ENCODE peak calls at places on chromosomes 3 and 15, in eight cellular contexts. I is activated B cell treated with CpG ODN at 0.5 μM for 24 hours, V is right lobe of liver, D is lower lobe of right lung, Q is uterus, T is transverse colon, U is neural progenitor cell, E is neural crest cell. N is an unnamed sample.

GRCh38 chr3:170999737-171000242 is 26.7 kb downstream of the SLC2A2 start:
- DNase-seq in I (no peak), V (no peak), D (no peak), Q (peak; percentile 26), T (peak; percentile 49), U (no peak), E (no peak), N (no peak)

GRCh38 chr3:8596706-8597514 is 47.7 kb downstream of the SSUH2 start:
- DNase-seq in I (no peak), V (no peak), D (no peak), Q (no peak), T (no peak), U (no peak), E (no peak), N (no peak)

GRCh38 chr15:33710746-33711145 is 257.6 kb upstream of the CHRM5 start:
- DNase-seq in I (no peak), V (no peak), D (no peak), Q (no peak), T (no peak), U (no peak), E (no peak), N (no peak)

GRCh38 chr15:84079885-84080777 is 155.4 kb upstream of the GOLGA6L4 start:
- DNase-seq in I (peak; percentile 18), V (peak; percentile 56), D (peak; percentile 59), Q (peak; percentile 12), T (peak; percentile 9), U (peak; percentile 84), E (peak; percentile 45), N (no peak)

GRCh38 chr3:112140584-112140983 is 7.5 kb upstream of the GCSAM start:
- DNase-seq in I (no peak), V (no peak), D (no peak), Q (no peak), T (no peak), U (no peak), E (no peak), N (no peak)

GRCh38 chr3:108983051-108983450 is 29.4 kb upstream of the GUCA1C start:
- DNase-seq in I (no peak), V (no peak), D (no peak), Q (no peak), T (no peak), U (no peak), E (no peak), N (no peak)

GRCh38 chr3:170725285-170725731 is 139.4 kb upstream of the SLC7A14 start:
- DNase-seq in I (no peak), V (no peak), D (no peak), Q (peak; percentile 31), T (no peak), U (no peak), E (no peak), N (no peak)

GRCh38 chr3:8962226-8962861 is 928 bp downstream of the RAD18 start:
- DNase-seq in I (no peak), V (no peak), D (no peak), Q (no peak), T (no peak), U (no peak), E (no peak), N (no peak)

GRCh38 chr3:134028486-134029255 is 1.1 kb downstream of the SLCO2A1 start:
- DNase-seq in I (no peak), V (no peak), D (no peak), Q (no peak), T (no peak), U (peak; percentile 16), E (no peak), N (no peak)

GRCh38 chr15:71448688-71449114 is 333.4 kb downstream of the THSD4 start:
- DNase-seq in I (no peak), V (no peak), D (no peak), Q (peak; percentile 61), T (peak; percentile 22), U (peak; percentile 71), E (peak; percentile 67), N (no peak)
- TF ChIP-seq CTCF in I (no peak), V (peak; percentile 92), D (peak; percentile 88), Q (peak; percentile 97), T (peak; percentile 76), U (peak; percentile 90), E (peak; percentile 90), N (peak; percentile 87)

GRCh38 chr15:50879016-50879415 is 29.5 kb upstream of the AP4E1 start:
- DNase-seq in I (no peak), V (no peak), D (no peak), Q (no peak), T (no peak), U (no peak), E (no peak), N (no peak)

GRCh38 chr15:50876989-50877360 is 31.5 kb upstream of the AP4E1 start:
- DNase-seq in I (peak; percentile 27), V (no peak), D (no peak), Q (peak; percentile 75), T (peak; percentile 81), U (peak; percentile 87), E (peak; percentile 91), N (peak; percentile 64)

GRCh38 chr15:50873935-50874353 is 34.5 kb upstream of the AP4E1 start:
- DNase-seq in I (no peak), V (no peak), D (no peak), Q (no peak), T (no peak), U (no peak), E (no peak), N (no peak)

GRCh38 chr15:50872832-50873231 is 35.7 kb upstream of the AP4E1 start:
- DNase-seq in I (no peak), V (no peak), D (no peak), Q (no peak), T (no peak), U (no peak), E (no peak), N (no peak)

GRCh38 chr15:50876260-50876988 is 32.1 kb upstream of the AP4E1 start:
- DNase-seq in I (no peak), V (no peak), D (no peak), Q (no peak), T (peak; percentile 62), U (no peak), E (no peak), N (no peak)
- TF ChIP-seq CTCF in I (no peak), V (no peak), D (no peak), Q (no peak), T (no peak), U (no peak), E (no peak), N (no peak)

GRCh38 chr15:36771826-36772225 is 192.4 kb downstream of the CDIN1 start:
- DNase-seq in I (no peak), V (no peak), D (no peak), Q (no peak), T (no peak), U (no peak), E (no peak), N (no peak)
- TF ChIP-seq CTCF in I (no peak), V (no peak), D (no peak), Q (no peak), T (no peak), U (no peak), E (no peak), N (no peak)

GRCh38 chr3:124243253-124243859 is 251.4 kb upstream of the ROPN1 start:
- DNase-seq in I (no peak), V (no peak), D (no peak), Q (no peak), T (no peak), U (no peak), E (no peak), N (no peak)

GRCh38 chr3:124246366-124246765 is 254.4 kb upstream of the ROPN1 start:
- DNase-seq in I (no peak), V (no peak), D (no peak), Q (no peak), T (no peak), U (no peak), E (no peak), N (no peak)

GRCh38 chr3:124248471-124249028 is 256.6 kb upstream of the ROPN1 start:
- DNase-seq in I (no peak), V (peak; percentile 74), D (no peak), Q (peak; percentile 73), T (peak; percentile 82), U (no peak), E (no peak), N (no peak)

GRCh38 chr3:124250053-124250452 is 258.1 kb upstream of the ROPN1 start:
- DNase-seq in I (no peak), V (no peak), D (no peak), Q (no peak), T (no peak), U (no peak), E (no peak), N (no peak)

GRCh38 chr3:124246949-124247348 is 255.0 kb upstream of the ROPN1 start:
- DNase-seq in I (no peak), V (no peak), D (no peak), Q (no peak), T (peak; percentile 19), U (peak; percentile 40), E (no peak), N (no peak)
- TF ChIP-seq CTCF in I (no peak), V (peak; percentile 64), D (peak; percentile 27), Q (peak; percentile 18), T (peak; percentile 24), U (peak; percentile 70), E (peak; percentile 57), N (no peak)

DNA sequence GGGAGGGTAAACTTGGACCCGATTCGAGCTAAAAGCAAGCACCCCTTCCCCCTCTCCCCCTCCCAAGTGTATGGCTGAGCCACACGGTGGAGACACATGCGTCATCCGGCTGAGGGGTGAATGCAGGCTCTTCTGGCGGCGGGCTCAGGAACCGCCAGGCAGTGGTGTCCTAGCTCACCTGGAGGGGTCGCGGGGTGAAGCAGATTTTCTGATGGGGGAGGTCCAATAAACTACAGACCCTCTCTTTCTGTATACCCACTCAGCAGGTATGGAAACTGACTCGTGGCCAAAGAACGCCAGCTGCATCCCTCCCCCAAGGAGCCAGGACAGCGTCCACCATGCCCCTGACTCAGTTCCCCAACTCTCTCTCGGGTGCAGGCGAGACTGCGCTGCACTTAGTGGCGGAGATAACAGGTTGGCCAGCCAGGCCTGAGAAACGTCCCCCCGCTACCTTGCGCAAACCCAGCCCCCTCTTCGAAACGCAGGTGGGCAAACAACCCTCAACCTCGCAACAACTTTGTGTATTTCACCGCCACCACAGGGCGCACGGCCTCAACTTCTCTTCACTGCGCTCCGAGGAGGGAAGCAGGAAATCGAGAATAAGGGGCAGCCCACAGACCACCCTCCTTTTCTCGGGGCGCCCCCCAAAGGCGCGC is 1.3 kb downstream of the MAGI1 start:
- DNase-seq in I (no peak), V (peak; percentile 74), D (peak; percentile 71), Q (peak; percentile 37), T (peak; percentile 60), U (peak; percentile 74), E (peak; percentile 11), N (no peak)
- TF ChIP-seq CTCF in I (no peak), V (peak; percentile 20), D (peak; percentile 27), Q (peak; percentile 29), T (peak; percentile 34), U (no peak), E (peak; percentile 45), N (no peak)

GRCh38 chr3:187737401-187738088 is 7.7 kb downstream of the BCL6 start:
- DNase-seq in I (peak; percentile 53), V (peak; percentile 91), D (peak; percentile 88), Q (peak; percentile 63), T (peak; percentile 77), U (peak; percentile 74), E (peak; percentile 47), N (peak; percentile 56)
- TF ChIP-seq CTCF in I (no peak), V (no peak), D (no peak), Q (no peak), T (peak; percentile 17), U (peak; percentile 11), E (no peak), N (no peak)

GRCh38 chr3:57152150-57152549 is 13.0 kb downstream of the IL17RD start:
- DNase-seq in I (no peak), V (no peak), D (no peak), Q (no peak), T (no peak), U (peak; percentile 68), E (peak; percentile 55), N (no peak)
- TF ChIP-seq CTCF in I (no peak), V (no peak), D (no peak), Q (peak; percentile 11), T (no peak), U (peak; percentile 42), E (no peak), N (no peak)

N was measured in CD14-positive monocyte.